ENCODE peak calls at places on chromosome 4, in seven cellular contexts. P is PC-9, S is OCI-LY7, A is neuronal stem cell, Z is H9, L is mesendoderm, J is DND-41. U is an unnamed sample.

GRCh38 chr4:54687887-54688841 is 30.4 kb downstream of the KIT start:
- DNase-seq in L (no peak), J (no peak), S (no peak), P (no peak), A (no peak), Z (no peak), U (no peak)

GRCh38 chr4:39169426-39169825 is 12.9 kb upstream of the WDR19 start:
- DNase-seq in P (peak), L (no peak), S (no peak), A (no peak), J (no peak), Z (no peak), U (no peak)

GRCh38 chr4:86934147-86934771 is 552 bp upstream of the AFF1 start:
- DNase-seq in L (peak), S (no peak), P (no peak), J (peak), A (no peak), Z (no peak), U (no peak)

GRCh38 chr4:101669832-101670188 is 120.7 kb upstream of the BANK1 start:
- DNase-seq in L (no peak), Z (no peak), P (no peak), J (no peak), S (no peak), A (no peak), U (no peak)

GRCh38 chr4:24380953-24381506 is 203.3 kb downstream of the DHX15 start:
- DNase-seq in L (no peak), J (no peak), A (no peak), S (no peak), P (no peak), Z (no peak), U (no peak)

GRCh38 chr4:146022541-146022940 is 83.9 kb upstream of the ZNF827 start:
- DNase-seq in L (no peak), J (no peak), S (no peak), A (no peak), Z (no peak), P (no peak), U (no peak)

GRCh38 chr4:80261989-80262600 is 4.4 kb upstream of the FGF5 start:
- DNase-seq in S (no peak), P (no peak), A (no peak), L (no peak), J (no peak), Z (no peak), U (no peak)

GRCh38 chr4:17447675-17448298 is 64.1 kb downstream of the QDPR start:
- DNase-seq in L (peak), P (no peak), A (peak), J (peak), Z (peak), S (peak), U (peak)

GRCh38 chr4:153420361-153420760 is 45.8 kb upstream of the TMEM131L start:
- DNase-seq in L (no peak), P (no peak), A (no peak), J (no peak), Z (no peak), S (no peak), U (no peak)

GRCh38 chr4:153427363-153428071 is 38.6 kb upstream of the TMEM131L start:
- DNase-seq in Z (no peak), A (no peak), L (no peak), J (no peak), S (peak), P (peak), U (peak)

GRCh38 chr4:153428816-153429592 is 37.2 kb upstream of the TMEM131L start:
- DNase-seq in J (peak), L (no peak), A (no peak), P (no peak), Z (no peak), S (peak), U (no peak)

GRCh38 chr4:153421980-153422379 is 44.2 kb upstream of the TMEM131L start:
- DNase-seq in S (no peak), J (no peak), P (no peak), A (no peak), Z (no peak), L (no peak), U (no peak)

GRCh38 chr4:153426207-153426886 is 39.8 kb upstream of the TMEM131L start:
- DNase-seq in P (no peak), A (no peak), L (no peak), Z (no peak), J (peak), S (peak), U (no peak)
- H3K4me2 ChIP-seq in P (no peak), A (no peak), L (no peak), Z (no peak), J (peak), S (peak), U (no peak)

DNA sequence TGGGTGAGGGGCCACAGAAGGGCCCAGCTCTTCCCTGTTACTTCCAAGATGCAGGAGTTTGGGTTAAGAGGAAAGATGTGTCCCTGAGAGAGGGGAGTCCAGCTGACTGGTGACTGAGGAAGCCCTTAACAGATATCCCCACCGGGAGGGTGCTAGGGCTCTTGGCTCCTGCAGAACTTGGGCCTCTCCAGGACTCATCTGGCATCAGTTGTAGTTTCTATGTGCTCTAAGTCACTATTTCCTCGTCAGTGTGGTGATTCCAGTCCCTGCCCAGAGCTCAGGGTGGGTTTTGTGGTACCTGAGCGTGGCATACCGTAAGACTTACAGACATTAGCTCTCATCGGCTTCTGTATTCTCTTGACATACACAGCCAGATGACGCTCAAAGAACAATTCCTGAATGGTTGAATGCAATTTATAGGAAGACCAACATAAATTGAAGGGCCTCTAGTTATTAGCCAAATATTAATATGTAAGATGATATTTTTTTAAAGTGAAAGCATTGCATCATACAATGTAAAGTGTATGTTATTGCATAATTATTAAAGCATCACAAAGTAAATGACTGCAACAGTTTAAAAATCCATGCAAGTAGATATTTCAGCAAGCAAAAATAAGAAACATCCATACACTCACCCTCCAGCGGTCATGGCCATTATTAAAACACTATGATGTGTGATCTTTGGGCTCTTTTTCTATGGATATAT is 195.5 kb downstream of the PTTG2 start:
- DNase-seq in S (no peak), P (no peak), A (no peak), L (no peak), J (no peak), Z (no peak), U (no peak)
- H3K4me2 ChIP-seq in S (no peak), P (no peak), A (no peak), L (no peak), J (no peak), Z (no peak), U (no peak)

DNA sequence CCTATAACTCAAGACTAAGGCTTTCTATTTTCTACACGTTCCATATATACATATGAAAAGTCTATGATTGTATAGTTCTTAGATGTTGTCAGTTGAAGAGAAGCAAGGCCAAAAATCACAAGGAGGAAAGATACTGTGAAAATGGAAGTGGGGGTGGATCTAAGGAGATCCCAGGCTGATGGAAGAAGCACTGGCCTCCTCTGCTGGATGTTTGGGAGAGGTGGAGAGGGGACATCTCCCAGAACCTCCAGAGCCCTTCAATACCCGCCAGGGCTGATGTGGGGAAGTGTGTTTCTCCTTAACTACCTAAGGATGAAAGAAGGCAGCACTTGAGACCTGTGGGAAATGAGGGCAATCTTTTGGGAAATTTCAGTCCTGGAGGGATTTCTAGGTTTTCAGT is 67.4 kb downstream of the RASGEF1B start:
- DNase-seq in L (peak), Z (no peak), J (no peak), P (no peak), A (no peak), S (no peak), U (peak)
- H3K4me2 ChIP-seq in L (no peak), Z (no peak), J (no peak), P (no peak), A (no peak), S (no peak), U (no peak)

DNA sequence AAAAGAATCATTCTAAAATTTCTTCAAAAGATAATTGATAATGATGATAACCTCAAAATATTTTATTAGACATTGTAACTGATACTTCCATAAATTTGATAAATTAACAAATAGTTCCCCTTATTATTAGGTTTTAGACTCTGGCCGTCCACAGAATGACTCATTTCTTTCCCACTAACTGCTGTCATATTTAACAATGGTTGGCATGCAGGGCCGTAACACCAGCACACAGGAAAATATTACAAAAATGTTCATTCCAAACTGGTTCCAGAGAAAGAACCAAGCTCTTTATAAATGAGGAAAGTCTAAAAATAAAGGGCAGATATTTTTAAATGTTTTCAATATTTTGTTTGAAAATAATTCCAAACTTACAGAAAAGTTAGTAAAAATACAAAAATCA is 28.2 kb downstream of the WDFY3 start:
- DNase-seq in L (no peak), J (no peak), P (no peak), S (no peak), Z (no peak), A (no peak), U (peak)
- H3K4me2 ChIP-seq in L (no peak), J (no peak), P (no peak), S (no peak), Z (no peak), A (no peak), U (peak)

GRCh38 chr4:5928241-5928640 is 35.4 kb upstream of the CRMP1 start:
- DNase-seq in A (no peak), S (no peak), Z (no peak), L (peak), P (no peak), J (no peak), U (no peak)

GRCh38 chr4:5931526-5931925 is 38.6 kb upstream of the CRMP1 start:
- DNase-seq in L (no peak), Z (no peak), P (no peak), S (no peak), A (no peak), J (no peak), U (no peak)

GRCh38 chr4:5930456-5930855 is 37.6 kb upstream of the CRMP1 start:
- DNase-seq in S (no peak), J (no peak), P (no peak), L (no peak), Z (no peak), A (no peak), U (no peak)

GRCh38 chr4:5933996-5934831 is 41.3 kb upstream of the CRMP1 start:
- DNase-seq in S (no peak), A (no peak), L (no peak), P (no peak), J (no peak), Z (peak), U (no peak)

GRCh38 chr4:5932021-5932553 is 39.2 kb upstream of the CRMP1 start:
- DNase-seq in P (no peak), Z (no peak), L (no peak), J (no peak), A (no peak), S (no peak), U (no peak)
- H3K4me2 ChIP-seq in P (no peak), Z (no peak), L (no peak), J (no peak), A (no peak), S (no peak), U (no peak)

GRCh38 chr4:90127223-90127705 is at the start of gene CCSER1:
- DNase-seq in J (no peak), L (peak), Z (peak), S (no peak), P (peak), A (peak), U (peak)
- H3K4me2 ChIP-seq in J (no peak), L (peak), Z (peak), S (no peak), P (peak), A (peak), U (peak)

DNA sequence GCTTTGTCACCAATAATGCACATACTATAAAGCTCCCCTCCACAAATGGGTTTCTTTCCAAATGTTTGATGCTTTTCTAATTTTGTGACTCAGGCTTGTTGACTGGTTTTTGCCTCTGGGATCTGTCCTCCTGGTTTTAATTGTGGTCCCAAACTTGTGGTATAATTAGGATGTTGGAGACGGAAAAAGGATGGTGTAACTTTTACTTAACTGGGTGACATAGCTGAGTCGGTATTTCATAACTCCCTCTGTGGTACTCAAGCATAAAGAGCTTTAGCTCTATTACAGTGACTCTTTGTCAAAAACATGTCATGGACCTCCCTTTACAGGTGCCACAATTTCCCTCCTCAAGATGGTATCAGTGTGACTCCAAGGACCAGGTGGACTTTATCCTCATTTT is 119.7 kb upstream of the RBPJ start:
- DNase-seq in J (no peak), P (no peak), S (no peak), Z (no peak), A (no peak), L (no peak), U (no peak)
- H3K4me2 ChIP-seq in J (no peak), P (no peak), S (no peak), Z (no peak), A (no peak), L (no peak), U (no peak)

GRCh38 chr4:154944996-154945395 is 163.9 kb downstream of the RBM46 start:
- DNase-seq in A (no peak), S (no peak), P (no peak), L (no peak), Z (no peak), J (no peak), U (peak)
- H3K4me2 ChIP-seq in A (no peak), S (no peak), P (no peak), L (no peak), Z (no peak), J (no peak), U (no peak)

DNA sequence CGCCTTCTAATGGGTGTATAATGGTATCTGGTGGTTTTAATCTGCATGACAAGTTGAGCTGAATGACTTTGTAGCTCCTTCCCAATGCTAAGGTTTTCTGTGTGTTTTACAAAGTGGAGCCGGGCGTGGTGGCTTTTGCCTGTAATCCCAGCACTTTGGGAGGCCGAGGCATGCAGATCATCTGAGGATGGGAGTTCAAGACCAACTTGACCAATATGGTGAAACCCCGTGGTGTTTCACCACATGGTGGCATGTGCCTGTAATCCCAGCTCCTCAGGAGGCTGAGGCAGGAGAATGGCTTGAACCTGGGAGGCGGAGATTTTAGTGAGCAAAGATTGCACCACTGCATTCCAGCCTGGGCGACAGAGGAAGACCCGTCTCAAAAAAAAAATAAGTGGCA is 28.9 kb downstream of the ARFIP1 start:
- DNase-seq in A (no peak), P (no peak), L (peak), Z (peak), S (no peak), J (no peak), U (no peak)
- H3K4me2 ChIP-seq in A (no peak), P (no peak), L (no peak), Z (no peak), S (no peak), J (no peak), U (no peak)